ENCODE peak calls at places on chromosomes 1 and 21, in seven cellular contexts. S is CD4-positive, alpha-beta T cell; L is kidney; I is nephron progenitor cell; K is AG04449; B is adrenal gland; X is upper lobe of right lung. V is an unnamed sample.

GRCh38 chr1:196306421-196306820 is 301.8 kb downstream of the KCNT2 start:
- DNase-seq in S (no peak), L (no peak), I (no peak), K (no peak), B (no peak), X (no peak), V (no peak)

GRCh38 chr1:209876091-209876800 is 48.5 kb downstream of the UTP25 start:
- DNase-seq in S (no peak), L (no peak), I (no peak), K (no peak), B (no peak), X (no peak), V (no peak)

GRCh38 chr1:39268906-39269305 is 64.4 kb downstream of the MACF1 start:
- DNase-seq in S (no peak), L (no peak), I (no peak), K (no peak), B (no peak), X (no peak), V (no peak)

GRCh38 chr1:174000274-174000852 is 21.8 kb downstream of the RC3H1 start:
- DNase-seq in S (no peak), L (no peak), I (no peak), K (no peak), B (no peak), X (no peak), V (no peak)

GRCh38 chr1:77378723-77379533 is 97.1 kb downstream of the AK5 start:
- DNase-seq in S (no peak), L (no peak), I (no peak), K (no peak), B (no peak), X (no peak), V (no peak)

GRCh38 chr21:43902441-43902840 is 37.4 kb downstream of the AGPAT3 start:
- DNase-seq in S (no peak), L (no peak), I (no peak), K (no peak), B (peak; percentile 64), X (peak; percentile 51), V (no peak)

GRCh38 chr1:229889031-229889517 is 178.0 kb upstream of the GALNT2 start:
- DNase-seq in S (no peak), L (no peak), I (no peak), K (no peak), B (no peak), X (no peak), V (no peak)

GRCh38 chr21:36989699-36990507 is 16.6 kb upstream of the RIPPLY3 start:
- DNase-seq in S (peak; percentile 75), L (peak; percentile 97), I (peak; percentile 93), K (no peak), B (peak; percentile 93), X (peak; percentile 98), V (peak; percentile 88)

GRCh38 chr1:40606978-40607377 is 58.5 kb downstream of the RIMS3 start:
- DNase-seq in S (no peak), L (no peak), I (no peak), K (no peak), B (no peak), X (no peak), V (no peak)

GRCh38 chr1:219150913-219151312 is 22.8 kb upstream of the LYPLAL1 start:
- DNase-seq in S (no peak), L (no peak), I (no peak), K (no peak), B (no peak), X (no peak), V (no peak)

GRCh38 chr1:219149185-219149584 is 24.5 kb upstream of the LYPLAL1 start:
- DNase-seq in S (no peak), L (no peak), I (no peak), K (no peak), B (no peak), X (no peak), V (no peak)

GRCh38 chr1:219153741-219154140 is 19.9 kb upstream of the LYPLAL1 start:
- DNase-seq in S (no peak), L (no peak), I (no peak), K (no peak), B (no peak), X (no peak), V (no peak)

GRCh38 chr1:219152759-219153158 is 20.9 kb upstream of the LYPLAL1 start:
- DNase-seq in S (no peak), L (no peak), I (no peak), K (no peak), B (no peak), X (no peak), V (no peak)

GRCh38 chr1:219151467-219151866 is 22.2 kb upstream of the LYPLAL1 start:
- DNase-seq in S (no peak), L (no peak), I (no peak), K (no peak), B (no peak), X (no peak), V (no peak)
- TF ChIP-seq CTCF in S (no peak), L (no peak), I (no peak), K (no peak), B (no peak), X (no peak), V (no peak)

GRCh38 chr1:161098161-161099068 is at the start of gene KLHDC9:
- DNase-seq in S (peak; percentile 53), L (peak; percentile 94), I (peak; percentile 88), K (no peak), B (peak; percentile 77), X (peak; percentile 92), V (peak; percentile 86)
- TF ChIP-seq CTCF in S (peak; percentile 29), L (no peak), I (peak; percentile 2), K (peak; percentile 38), B (peak; percentile 34), X (peak; percentile 17), V (no peak)

GRCh38 chr1:31155216-31155806 is 84.4 kb downstream of the NKAIN1 start:
- DNase-seq in S (peak; percentile 16), L (peak; percentile 91), I (peak; percentile 76), K (no peak), B (peak; percentile 71), X (peak; percentile 90), V (peak; percentile 81)
- TF ChIP-seq CTCF in S (peak; percentile 35), L (no peak), I (no peak), K (peak; percentile 31), B (peak; percentile 34), X (peak; percentile 40), V (peak; percentile 28)

DNA sequence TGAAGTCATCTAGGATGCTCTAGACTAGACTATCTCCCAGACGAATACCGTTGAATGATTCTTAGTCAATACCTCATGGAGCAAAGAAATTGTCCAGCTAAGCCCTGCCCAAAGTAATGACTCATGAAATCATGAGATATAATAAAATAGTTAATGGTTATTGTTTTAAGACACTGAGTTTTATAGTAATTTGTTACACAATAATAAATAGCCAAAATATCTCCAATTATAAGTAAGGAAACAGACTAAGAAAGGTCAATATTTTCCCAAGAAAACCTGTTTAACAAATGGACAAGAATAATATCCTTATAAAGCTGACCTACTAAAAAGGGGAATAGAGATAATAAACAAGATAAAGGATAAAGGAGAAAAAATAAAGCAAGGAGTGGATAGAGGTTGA is 163.8 kb upstream of the LRRC7 start:
- DNase-seq in S (no peak), L (no peak), I (no peak), K (no peak), B (no peak), X (no peak), V (no peak)
- TF ChIP-seq CTCF in S (no peak), L (no peak), I (no peak), K (no peak), B (no peak), X (no peak), V (no peak)

DNA sequence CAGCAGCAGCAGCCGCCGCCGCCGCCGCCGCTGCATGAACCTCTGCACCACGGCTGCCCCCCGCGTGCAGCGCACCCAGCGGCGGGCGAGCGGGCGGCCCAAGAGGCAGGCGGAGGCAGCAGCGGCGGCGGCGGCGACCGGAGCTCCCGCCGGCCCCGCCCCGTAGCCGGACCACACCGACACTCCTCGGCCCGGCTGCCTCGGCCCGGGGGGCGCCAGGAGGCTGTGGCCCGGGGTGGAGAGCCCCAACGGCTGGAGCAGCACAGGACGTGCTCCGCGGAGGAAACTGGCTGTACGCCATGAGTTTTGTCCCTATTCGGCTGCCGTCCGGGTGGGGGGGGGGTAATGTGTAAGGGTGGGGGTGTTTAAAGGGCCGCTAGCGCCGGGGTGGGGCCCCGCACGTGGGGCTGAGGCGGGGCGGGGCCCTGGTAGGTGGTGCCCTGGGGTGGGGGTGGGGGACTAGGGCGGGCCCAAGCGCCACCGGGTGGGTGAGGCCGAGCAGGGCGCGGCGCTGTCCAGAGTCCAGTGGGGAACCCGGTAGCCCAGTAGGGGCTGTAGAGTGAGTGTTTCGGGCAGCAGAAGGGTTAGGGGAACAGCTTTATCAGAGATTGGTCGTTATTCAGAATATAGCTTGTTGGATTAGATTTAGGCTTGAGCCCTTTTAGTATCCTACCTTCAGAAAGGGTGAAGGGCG is at the start of gene FAM78B:
- DNase-seq in S (peak; percentile 28), L (peak; percentile 88), I (peak; percentile 74), K (no peak), B (peak; percentile 70), X (peak; percentile 86), V (peak; percentile 67)
- TF ChIP-seq CTCF in S (no peak), L (no peak), I (no peak), K (no peak), B (peak; percentile 26), X (no peak), V (no peak)

GRCh38 chr1:228457396-228458176 is 29.6 kb upstream of the RNF187 start:
- DNase-seq in S (peak; percentile 71), L (peak; percentile 91), I (peak; percentile 83), K (peak; percentile 92), B (peak; percentile 87), X (peak; percentile 88), V (peak; percentile 94)
- TF ChIP-seq CTCF in S (no peak), L (no peak), I (no peak), K (peak; percentile 43), B (peak; percentile 49), X (peak; percentile 20), V (peak; percentile 32)